ENCODE peak calls at places on chromosomes 3 and 15, in six cellular contexts. X is RWPE1, T is heart left ventricle, Q is dorsolateral prefrontal cortex, P is astrocyte of the spinal cord, H is fibroblast of pulmonary artery. O is an unnamed sample.

GRCh38 chr3:30940740-30941139 is 46.3 kb upstream of the GADL1 start:
- DNase-seq in T (no peak), X (no peak), H (no peak), P (no peak), Q (no peak), O (no peak)

GRCh38 chr3:30908466-30909037 is 14.1 kb upstream of the GADL1 start:
- DNase-seq in T (no peak), X (no peak), Q (no peak), P (no peak), H (no peak), O (no peak)

GRCh38 chr15:78131295-78132021 is at the start of gene CIB2:
- DNase-seq in Q (peak; percentile 63), H (peak; percentile 53), P (peak; percentile 45), T (peak; percentile 77), X (peak; percentile 78), O (peak; percentile 87)

GRCh38 chr3:104070906-104071305 is 1295.8 kb upstream of the ALCAM start:
- DNase-seq in T (no peak), P (no peak), Q (no peak), H (no peak), X (no peak), O (no peak)

GRCh38 chr3:49607796-49608195 is 53.5 kb downstream of the BSN start:
- DNase-seq in T (no peak), H (no peak), P (no peak), Q (no peak), X (no peak), O (peak; percentile 20)

GRCh38 chr15:71705151-71705550 is 105.2 kb upstream of the NR2E3 start:
- DNase-seq in Q (no peak), P (peak; percentile 24), X (no peak), H (peak; percentile 30), T (no peak), O (no peak)

GRCh38 chr3:117955196-117955595 is 1079.5 kb downstream of the IGSF11 start:
- DNase-seq in H (no peak), P (peak; percentile 0), T (no peak), Q (no peak), X (no peak), O (no peak)

GRCh38 chr15:65804252-65804931 is 12.3 kb upstream of the DENND4A start:
- DNase-seq in P (no peak), T (no peak), H (peak; percentile 87), X (no peak), Q (no peak), O (no peak)

GRCh38 chr3:195015021-195015420 is 255.9 kb downstream of the XXYLT1 start:
- DNase-seq in H (peak; percentile 42), P (peak; percentile 27), T (no peak), X (no peak), Q (no peak), O (no peak)

GRCh38 chr3:35965908-35966307 is 326.6 kb downstream of the ARPP21 start:
- DNase-seq in T (no peak), P (peak; percentile 55), Q (no peak), X (peak; percentile 2), H (peak; percentile 70), O (no peak)

GRCh38 chr3:107846282-107846852 is 244.5 kb downstream of the CD47 start:
- DNase-seq in Q (peak; percentile 75), T (peak; percentile 57), H (peak; percentile 77), X (peak; percentile 61), P (peak; percentile 60), O (peak; percentile 77)

GRCh38 chr3:146747928-146748327 is 142.8 kb upstream of the PLSCR5 start:
- DNase-seq in P (peak; percentile 79), Q (no peak), H (peak; percentile 71), X (no peak), T (no peak), O (no peak)

GRCh38 chr3:129616713-129617112 is 10.2 kb upstream of the PLXND1 start:
- DNase-seq in T (peak; percentile 50), H (peak; percentile 72), Q (no peak), P (no peak), X (no peak), O (no peak)

GRCh38 chr15:42595641-42596240 is 20.3 kb downstream of the STARD9 start:
- DNase-seq in P (no peak), Q (no peak), H (peak; percentile 48), T (peak; percentile 32), X (no peak), O (no peak)

GRCh38 chr15:51982013-51982769 is 10.6 kb upstream of the LEO1 start:
- DNase-seq in H (peak; percentile 92), X (peak; percentile 77), Q (no peak), P (peak; percentile 80), T (peak; percentile 22), O (no peak)

GRCh38 chr3:171169443-171169842 is 142.9 kb upstream of the SLC2A2 start:
- DNase-seq in T (no peak), H (no peak), Q (no peak), X (no peak), P (no peak), O (no peak)

GRCh38 chr3:62132027-62132590 is 241.2 kb downstream of the FEZF2 start:
- DNase-seq in P (no peak), T (no peak), Q (no peak), H (no peak), X (no peak), O (no peak)

GRCh38 chr15:100910119-100910518 is 9.0 kb upstream of the LRRK1 start:
- DNase-seq in H (no peak), T (no peak), X (no peak), P (no peak), Q (no peak), O (no peak)
- TF ChIP-seq CTCF in H (peak; percentile 26), T (no peak), X (no peak), P (peak; percentile 43), Q (no peak), O (peak; percentile 44)

DNA sequence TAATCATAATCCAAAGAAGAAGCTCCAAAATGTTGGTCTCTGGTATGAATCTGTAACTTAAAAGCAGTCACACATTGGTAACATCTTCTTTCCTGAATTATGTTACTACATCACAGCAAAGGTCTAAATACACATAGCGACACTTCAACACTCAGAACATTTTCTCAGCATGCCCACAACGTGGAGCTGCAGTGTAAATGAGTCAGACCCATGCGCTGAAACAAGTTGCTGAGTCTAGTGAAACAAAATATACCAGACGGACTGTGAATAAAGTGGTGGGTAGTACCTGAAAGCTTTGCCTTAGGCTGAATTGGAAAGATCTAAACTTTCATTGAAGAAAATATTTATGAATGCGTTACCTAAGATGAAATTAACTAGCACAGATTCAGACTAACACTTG is 33.2 kb upstream of the GOLGA8B start:
- DNase-seq in Q (no peak), X (peak; percentile 36), T (no peak), P (peak; percentile 40), H (peak; percentile 39), O (no peak)
- TF ChIP-seq CTCF in Q (peak; percentile 11), X (peak; percentile 27), T (no peak), P (peak; percentile 19), H (peak; percentile 20), O (peak; percentile 48)

DNA sequence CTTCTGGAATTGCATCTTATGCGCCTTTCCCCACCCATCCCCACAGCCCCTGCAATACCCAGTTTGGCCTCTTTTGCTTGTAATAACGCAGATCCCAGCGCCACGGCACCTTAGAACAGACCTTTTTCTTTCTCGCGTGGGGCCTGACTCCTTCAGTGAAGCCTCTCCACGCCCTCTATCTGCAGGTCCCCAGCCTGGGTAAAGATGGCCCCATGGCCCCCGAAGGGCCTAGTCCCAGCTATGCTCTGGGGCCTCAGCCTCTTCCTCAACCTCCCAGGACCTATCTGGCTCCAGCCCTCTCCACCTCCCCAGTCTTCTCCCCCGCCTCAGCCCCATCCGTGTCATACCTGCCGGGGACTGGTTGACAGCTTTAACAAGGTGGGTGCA is 594 bp downstream of the CRELD1 start:
- DNase-seq in X (no peak), P (no peak), Q (no peak), T (no peak), H (no peak), O (no peak)
- TF ChIP-seq CTCF in X (peak; percentile 15), P (peak; percentile 24), Q (no peak), T (no peak), H (peak; percentile 14), O (peak; percentile 42)

DNA sequence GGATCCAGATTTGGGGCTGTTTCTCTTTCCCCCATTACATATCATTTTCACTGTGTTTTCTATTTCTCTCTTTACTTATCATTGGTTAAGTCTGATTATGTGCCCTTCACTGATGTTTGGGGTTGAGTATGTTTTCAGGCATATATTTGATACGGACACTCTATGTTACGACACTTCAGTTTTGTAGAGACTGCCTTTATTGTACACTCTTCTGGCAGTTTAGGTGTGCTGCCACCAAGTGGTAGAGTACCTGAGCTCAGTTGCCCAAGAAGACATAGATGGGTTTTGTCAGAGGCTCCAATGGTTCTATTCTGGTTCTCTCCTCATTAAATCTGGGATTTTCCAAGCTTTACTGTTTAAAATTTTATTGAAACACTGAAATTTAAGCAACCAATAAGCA is 255.0 kb upstream of the ROPN1 start:
- DNase-seq in P (no peak), T (no peak), X (peak; percentile 15), H (peak; percentile 39), Q (no peak), O (no peak)
- TF ChIP-seq CTCF in P (peak; percentile 57), T (peak; percentile 24), X (peak; percentile 12), H (peak; percentile 47), Q (peak; percentile 45), O (peak; percentile 57)